ENCODE peak calls at places on chromosome 2, in nine cellular contexts. One of them, this sample, is unnamed.

GRCh38 chr2:68344031-68344430 is 21.1 kb upstream of the PLEK start:
- DNase-seq in uterus: no peak
- DNase-seq in mammary epithelial cell: peak; percentile 8
- DNase-seq in RCC 7860: no peak
- DNase-seq in foreskin keratinocyte: no peak
- DNase-seq in neuronal stem cell: no peak
- DNase-seq in GM12891: no peak
- DNase-seq in ACHN: no peak
- DNase-seq in GM23248: no peak
- DNase-seq in this sample: no peak

GRCh38 chr2:13745324-13745723 is 887.2 kb upstream of the LRATD1 start:
- DNase-seq in GM12891: no peak
- DNase-seq in uterus: no peak
- DNase-seq in GM23248: no peak
- DNase-seq in RCC 7860: no peak
- DNase-seq in ACHN: no peak
- DNase-seq in foreskin keratinocyte: no peak
- DNase-seq in mammary epithelial cell: no peak
- DNase-seq in neuronal stem cell: no peak
- DNase-seq in this sample: no peak

GRCh38 chr2:121324601-121325000 is 39.6 kb upstream of the TFCP2L1 start:
- DNase-seq in uterus: no peak
- DNase-seq in ACHN: no peak
- DNase-seq in foreskin keratinocyte: no peak
- DNase-seq in RCC 7860: no peak
- DNase-seq in GM12891: no peak
- DNase-seq in mammary epithelial cell: no peak
- DNase-seq in GM23248: no peak
- DNase-seq in neuronal stem cell: no peak
- DNase-seq in this sample: no peak

GRCh38 chr2:105789745-105790466 is 45.2 kb downstream of the NCK2 start:
- DNase-seq in GM23248: peak; percentile 92
- DNase-seq in GM12891: no peak
- DNase-seq in RCC 7860: peak; percentile 54
- DNase-seq in ACHN: no peak
- DNase-seq in uterus: peak; percentile 34
- DNase-seq in foreskin keratinocyte: peak; percentile 69
- DNase-seq in neuronal stem cell: no peak
- DNase-seq in mammary epithelial cell: peak; percentile 64
- DNase-seq in this sample: peak; percentile 49

GRCh38 chr2:41930807-41931566 is 116.8 kb upstream of the PKDCC start:
- DNase-seq in foreskin keratinocyte: no peak
- DNase-seq in GM12891: no peak
- DNase-seq in GM23248: peak; percentile 33
- DNase-seq in mammary epithelial cell: peak; percentile 87
- DNase-seq in uterus: peak; percentile 48
- DNase-seq in ACHN: peak; percentile 77
- DNase-seq in neuronal stem cell: no peak
- DNase-seq in RCC 7860: peak; percentile 82
- DNase-seq in this sample: no peak

GRCh38 chr2:20400787-20401494 is 45.9 kb upstream of the RHOB start:
- DNase-seq in mammary epithelial cell: peak; percentile 24
- DNase-seq in uterus: no peak
- DNase-seq in neuronal stem cell: no peak
- DNase-seq in RCC 7860: no peak
- DNase-seq in GM23248: peak; percentile 35
- DNase-seq in GM12891: no peak
- DNase-seq in ACHN: no peak
- DNase-seq in foreskin keratinocyte: no peak
- DNase-seq in this sample: no peak

GRCh38 chr2:119921825-119922224 is 91.1 kb upstream of the EPB41L5 start:
- DNase-seq in neuronal stem cell: no peak
- DNase-seq in GM12891: no peak
- DNase-seq in foreskin keratinocyte: no peak
- DNase-seq in mammary epithelial cell: no peak
- DNase-seq in uterus: no peak
- DNase-seq in ACHN: no peak
- DNase-seq in RCC 7860: no peak
- DNase-seq in GM23248: no peak
- DNase-seq in this sample: no peak

GRCh38 chr2:109173311-109174171 is 44.5 kb downstream of the SH3RF3 start:
- DNase-seq in foreskin keratinocyte: no peak
- DNase-seq in GM12891: no peak
- DNase-seq in neuronal stem cell: peak; percentile 17
- DNase-seq in ACHN: no peak
- DNase-seq in RCC 7860: no peak
- DNase-seq in mammary epithelial cell: no peak
- DNase-seq in uterus: peak; percentile 82
- DNase-seq in GM23248: peak; percentile 93
- DNase-seq in this sample: no peak

GRCh38 chr2:161426788-161427412 is 10.8 kb downstream of the TBR1 start:
- DNase-seq in RCC 7860: no peak
- DNase-seq in GM12891: no peak
- DNase-seq in mammary epithelial cell: peak; percentile 21
- DNase-seq in GM23248: peak; percentile 73
- DNase-seq in foreskin keratinocyte: no peak
- DNase-seq in ACHN: no peak
- DNase-seq in neuronal stem cell: peak; percentile 24
- DNase-seq in uterus: no peak
- DNase-seq in this sample: no peak

GRCh38 chr2:43488737-43489136 is 107.1 kb downstream of the THADA start:
- DNase-seq in GM23248: no peak
- DNase-seq in mammary epithelial cell: no peak
- DNase-seq in uterus: no peak
- DNase-seq in GM12891: no peak
- DNase-seq in ACHN: no peak
- DNase-seq in RCC 7860: no peak
- DNase-seq in neuronal stem cell: no peak
- DNase-seq in foreskin keratinocyte: no peak
- DNase-seq in this sample: no peak

GRCh38 chr2:25286025-25286400 is 55.7 kb downstream of the DNMT3A start:
- DNase-seq in mammary epithelial cell: no peak
- DNase-seq in ACHN: no peak
- DNase-seq in foreskin keratinocyte: no peak
- DNase-seq in neuronal stem cell: no peak
- DNase-seq in uterus: no peak
- DNase-seq in GM23248: no peak
- DNase-seq in RCC 7860: no peak
- DNase-seq in GM12891: peak; percentile 77
- DNase-seq in this sample: peak; percentile 82

GRCh38 chr2:11446733-11447248 is 19.2 kb downstream of the E2F6 start:
- DNase-seq in GM12891: peak; percentile 35
- DNase-seq in neuronal stem cell: peak; percentile 84
- DNase-seq in ACHN: peak; percentile 59
- DNase-seq in foreskin keratinocyte: peak; percentile 48
- DNase-seq in RCC 7860: no peak
- DNase-seq in mammary epithelial cell: peak; percentile 48
- DNase-seq in GM23248: peak; percentile 74
- DNase-seq in uterus: peak; percentile 59
- DNase-seq in this sample: peak; percentile 50

GRCh38 chr2:28624798-28625701 is 126.6 kb upstream of the PPP1CB start:
- DNase-seq in ACHN: no peak
- DNase-seq in mammary epithelial cell: no peak
- DNase-seq in foreskin keratinocyte: peak; percentile 26
- DNase-seq in neuronal stem cell: no peak
- DNase-seq in GM23248: peak; percentile 40
- DNase-seq in GM12891: peak; percentile 40
- DNase-seq in RCC 7860: no peak
- DNase-seq in uterus: peak; percentile 66
- DNase-seq in this sample: peak; percentile 70

GRCh38 chr2:50957880-50958279 is 74.1 kb downstream of the NRXN1 start:
- DNase-seq in mammary epithelial cell: no peak
- DNase-seq in uterus: no peak
- DNase-seq in GM23248: no peak
- DNase-seq in GM12891: no peak
- DNase-seq in foreskin keratinocyte: no peak
- DNase-seq in ACHN: no peak
- DNase-seq in neuronal stem cell: no peak
- DNase-seq in RCC 7860: no peak
- DNase-seq in this sample: no peak

GRCh38 chr2:24022975-24023575 is 13.2 kb downstream of the MFSD2B start:
- DNase-seq in uterus: no peak
- DNase-seq in foreskin keratinocyte: no peak
- DNase-seq in RCC 7860: no peak
- DNase-seq in neuronal stem cell: no peak
- DNase-seq in ACHN: no peak
- DNase-seq in GM23248: no peak
- DNase-seq in GM12891: no peak
- DNase-seq in mammary epithelial cell: no peak
- DNase-seq in this sample: no peak

GRCh38 chr2:196399736-196400691 is 228.6 kb upstream of the STK17B start:
- DNase-seq in mammary epithelial cell: peak; percentile 68
- DNase-seq in GM23248: peak; percentile 94
- DNase-seq in neuronal stem cell: no peak
- DNase-seq in foreskin keratinocyte: peak; percentile 88
- DNase-seq in RCC 7860: peak; percentile 91
- DNase-seq in uterus: no peak
- DNase-seq in GM12891: no peak
- DNase-seq in ACHN: no peak
- DNase-seq in this sample: no peak

GRCh38 chr2:42040643-42041277 is 7.1 kb upstream of the PKDCC start:
- DNase-seq in neuronal stem cell: no peak
- DNase-seq in GM23248: no peak
- DNase-seq in foreskin keratinocyte: no peak
- DNase-seq in uterus: no peak
- DNase-seq in mammary epithelial cell: no peak
- DNase-seq in ACHN: no peak
- DNase-seq in GM12891: no peak
- DNase-seq in RCC 7860: no peak
- DNase-seq in this sample: no peak

GRCh38 chr2:27729614-27730013 is 41.9 kb upstream of the MRPL33 start:
- DNase-seq in foreskin keratinocyte: no peak
- DNase-seq in mammary epithelial cell: no peak
- DNase-seq in ACHN: no peak
- DNase-seq in neuronal stem cell: no peak
- DNase-seq in uterus: no peak
- DNase-seq in RCC 7860: no peak
- DNase-seq in GM23248: no peak
- DNase-seq in GM12891: no peak
- DNase-seq in this sample: no peak

GRCh38 chr2:63845866-63846265 is 4.2 kb downstream of the UGP2 start:
- DNase-seq in GM12891: no peak
- DNase-seq in ACHN: no peak
- DNase-seq in uterus: no peak
- DNase-seq in foreskin keratinocyte: no peak
- DNase-seq in GM23248: no peak
- DNase-seq in neuronal stem cell: no peak
- DNase-seq in RCC 7860: no peak
- DNase-seq in mammary epithelial cell: no peak
- DNase-seq in this sample: no peak